ENCODE peak calls at places on chromosome 19, in six cellular contexts. Z is fibroblast of mammary gland; U is GM13976; L is heart left ventricle; K is CD4-positive, alpha-beta T cell; C is breast epithelium. S is an unnamed sample.

GRCh38 chr19:10724573-10725071 is 6.7 kb downstream of the DNM2 start:
- DNase-seq in Z (peak), U (no peak), L (no peak), K (no peak), C (no peak), S (peak)

GRCh38 chr19:30653646-30654386 is 281.6 kb downstream of the ZNF536 start:
- DNase-seq in Z (no peak), U (no peak), L (no peak), K (no peak), C (no peak), S (no peak)

GRCh38 chr19:5354403-5354802 is 13.8 kb upstream of the PTPRS start:
- DNase-seq in Z (peak), U (peak), L (no peak), K (no peak), C (no peak), S (peak)

GRCh38 chr19:46904114-46905060 is 43.6 kb downstream of the ARHGAP35 start:
- DNase-seq in Z (peak), U (no peak), L (peak), K (no peak), C (no peak), S (no peak)

GRCh38 chr19:31114585-31114984 is 234.7 kb downstream of the TSHZ3 start:
- DNase-seq in Z (no peak), U (no peak), L (no peak), K (no peak), C (no peak), S (no peak)

GRCh38 chr19:3712663-3713531 is 4.7 kb downstream of the TJP3 start:
- DNase-seq in Z (no peak), U (no peak), L (no peak), K (no peak), C (no peak), S (no peak)

GRCh38 chr19:4966591-4966990 is 2.3 kb upstream of the KDM4B start:
- DNase-seq in Z (no peak), U (no peak), L (no peak), K (no peak), C (no peak), S (no peak)

GRCh38 chr19:3335431-3336350 is 30.7 kb upstream of the NFIC start:
- DNase-seq in Z (peak), U (no peak), L (peak), K (no peak), C (no peak), S (no peak)

GRCh38 chr19:36266375-36266961 is 51.6 kb downstream of the ZNF146 start:
- DNase-seq in Z (no peak), U (peak), L (no peak), K (no peak), C (no peak), S (no peak)

GRCh38 chr19:31676271-31677004 is 327.2 kb upstream of the TSHZ3 start:
- DNase-seq in Z (peak), U (no peak), L (no peak), K (no peak), C (no peak), S (no peak)

GRCh38 chr19:16144216-16144581 is 714 bp downstream of the HSH2D start:
- DNase-seq in Z (no peak), U (no peak), L (no peak), K (no peak), C (no peak), S (no peak)

GRCh38 chr19:15634105-15634504 is 6.6 kb upstream of the CYP4F3 start:
- DNase-seq in Z (no peak), U (no peak), L (no peak), K (no peak), C (no peak), S (no peak)

GRCh38 chr19:677201-677600 is 1.0 kb downstream of the FSTL3 start:
- DNase-seq in Z (peak), U (no peak), L (peak), K (no peak), C (peak), S (no peak)

GRCh38 chr19:17757125-17757524 is 5.8 kb downstream of the FCHO1 start:
- DNase-seq in Z (peak), U (no peak), L (peak), K (no peak), C (peak), S (no peak)

GRCh38 chr19:51803965-51804364 is 9.0 kb downstream of the FPR3 start:
- DNase-seq in Z (no peak), U (no peak), L (no peak), K (no peak), C (no peak), S (no peak)

GRCh38 chr19:17075860-17076538 is 422 bp downstream of the MYO9B start:
- DNase-seq in Z (peak), U (no peak), L (peak), K (peak), C (peak), S (peak)

GRCh38 chr19:35712529-35712909 is 5.3 kb upstream of the KMT2B start:
- DNase-seq in Z (no peak), U (no peak), L (no peak), K (no peak), C (no peak), S (no peak)

GRCh38 chr19:18097217-18097992 is at the start of gene MAST3:
- DNase-seq in Z (peak), U (peak), L (peak), K (peak), C (peak), S (peak)

GRCh38 chr19:45123440-45123850 is 30.5 kb downstream of the PPP1R37 start:
- DNase-seq in Z (no peak), U (no peak), L (no peak), K (no peak), C (peak), S (no peak)

GRCh38 chr19:42279902-42280760 is 11.1 kb downstream of the CIC start:
- DNase-seq in Z (peak), U (peak), L (peak), K (peak), C (peak), S (peak)

GRCh38 chr19:23415561-23416191 is 20.4 kb upstream of the ZNF91 start:
- DNase-seq in Z (no peak), U (peak), L (peak), K (no peak), C (no peak), S (no peak)

GRCh38 chr19:6723108-6723618 is 2.7 kb upstream of the C3 start:
- DNase-seq in Z (peak), U (no peak), L (peak), K (no peak), C (peak), S (no peak)

GRCh38 chr19:45558399-45558878 is 26.2 kb downstream of the OPA3 start:
- DNase-seq in Z (peak), U (peak), L (no peak), K (peak), C (no peak), S (peak)

GRCh38 chr19:6709549-6709948 is 10.9 kb downstream of the C3 start:
- DNase-seq in Z (no peak), U (no peak), L (no peak), K (no peak), C (no peak), S (no peak)

GRCh38 chr19:29380581-29380980 is 145.2 kb upstream of the VSTM2B start:
- DNase-seq in Z (no peak), U (no peak), L (no peak), K (no peak), C (no peak), S (no peak)

GRCh38 chr19:11481777-11482383 is 1.0 kb upstream of the ELAVL3 start:
- DNase-seq in Z (peak), U (peak), L (peak), K (peak), C (peak), S (peak)

GRCh38 chr19:55638864-55639359 is 1.9 kb upstream of the ZNF580 start:
- DNase-seq in Z (peak), U (no peak), L (peak), K (peak), C (no peak), S (no peak)
- TF ChIP-seq CTCF in Z (peak), U (peak), L (peak), K (peak), C (no peak), S (peak)

GRCh38 chr19:13396256-13397080 is 109.8 kb downstream of the CACNA1A start:
- DNase-seq in Z (peak), U (no peak), L (no peak), K (no peak), C (no peak), S (no peak)
- TF ChIP-seq CTCF in Z (no peak), U (no peak), L (no peak), K (no peak), C (no peak), S (no peak)

GRCh38 chr19:19110410-19111137 is 27.7 kb downstream of the TMEM161A start:
- DNase-seq in Z (no peak), U (peak), L (no peak), K (no peak), C (no peak), S (peak)
- TF ChIP-seq CTCF in Z (no peak), U (peak), L (peak), K (peak), C (no peak), S (peak)

GRCh38 chr19:41030651-41031050 is 39.6 kb downstream of the CYP2B6 start:
- DNase-seq in Z (no peak), U (no peak), L (no peak), K (no peak), C (no peak), S (no peak)
- TF ChIP-seq CTCF in Z (no peak), U (no peak), L (no peak), K (no peak), C (no peak), S (no peak)

GRCh38 chr19:54691582-54692293 is 29.0 kb downstream of the LILRB4 start:
- DNase-seq in Z (no peak), U (no peak), L (no peak), K (no peak), C (no peak), S (no peak)
- TF ChIP-seq CTCF in Z (no peak), U (no peak), L (no peak), K (no peak), C (no peak), S (no peak)

GRCh38 chr19:7868326-7868670 is 5.9 kb downstream of the PRR36 start:
- DNase-seq in Z (peak), U (no peak), L (no peak), K (no peak), C (no peak), S (no peak)

GRCh38 chr19:7868671-7869452 is 5.3 kb downstream of the PRR36 start:
- DNase-seq in Z (peak), U (peak), L (peak), K (peak), C (peak), S (peak)

GRCh38 chr19:7869910-7870511 is 4.2 kb downstream of the PRR36 start:
- DNase-seq in Z (peak), U (peak), L (no peak), K (peak), C (peak), S (peak)

GRCh38 chr19:7870571-7871279 is 3.5 kb downstream of the PRR36 start:
- DNase-seq in Z (peak), U (peak), L (no peak), K (no peak), C (peak), S (peak)

GRCh38 chr19:7869453-7869909 is 4.7 kb downstream of the PRR36 start:
- DNase-seq in Z (no peak), U (peak), L (peak), K (peak), C (peak), S (peak)
- TF ChIP-seq CTCF in Z (no peak), U (no peak), L (peak), K (no peak), C (no peak), S (no peak)

GRCh38 chr19:50327461-50328256 is 1.5 kb downstream of the KCNC3 start:
- DNase-seq in Z (no peak), U (no peak), L (no peak), K (no peak), C (no peak), S (peak)

GRCh38 chr19:50331187-50332013 is 2.2 kb upstream of the KCNC3 start:
- DNase-seq in Z (no peak), U (peak), L (no peak), K (no peak), C (no peak), S (peak)

GRCh38 chr19:50328257-50329145 is 676 bp downstream of the KCNC3 start:
- DNase-seq in Z (no peak), U (peak), L (no peak), K (no peak), C (no peak), S (peak)

GRCh38 chr19:50330365-50331078 is 1.3 kb upstream of the KCNC3 start:
- DNase-seq in Z (peak), U (peak), L (peak), K (peak), C (peak), S (peak)

GRCh38 chr19:50329146-50329925 is at the start of gene KCNC3:
- DNase-seq in Z (peak), U (peak), L (peak), K (peak), C (peak), S (peak)
- TF ChIP-seq CTCF in Z (no peak), U (no peak), L (no peak), K (no peak), C (no peak), S (no peak)